ENCODE peak calls at places on chromosomes 1 and 21, in four cellular contexts. C is HepG2, Z is H1, P is GM12878. M is an unnamed sample. For H3K4me1, the result is how much of the 10 kb centered on the place peaks cover.

GRCh38 chr1:201896951-201897391 is 8.3 kb downstream of the SHISA4 start:
- DNase-seq in C (no peak), Z (no peak), P (no peak), M (no peak)

GRCh38 chr1:89546082-89546889 is 21.7 kb downstream of the LRRC8B start:
- DNase-seq in C (no peak), Z (no peak), P (no peak), M (no peak)

GRCh38 chr1:201353186-201353940 is 24.1 kb downstream of the TNNT2 start:
- DNase-seq in C (no peak), Z (no peak), P (no peak), M (no peak)

GRCh38 chr1:1891349-1892078 is 627 bp upstream of the GNB1 start:
- DNase-seq in C (peak), Z (no peak), P (no peak), M (no peak)

GRCh38 chr1:6854166-6854565 is 68.9 kb downstream of the CAMTA1 start:
- DNase-seq in C (no peak), Z (no peak), P (no peak), M (no peak)

GRCh38 chr1:3577711-3578432 is 33.4 kb downstream of the MEGF6 start:
- DNase-seq in C (no peak), Z (no peak), P (no peak), M (no peak)

GRCh38 chr1:111665527-111665926 is 45.9 kb downstream of the RAP1A start:
- DNase-seq in C (no peak), Z (no peak), P (no peak), M (no peak)

GRCh38 chr1:165403835-165404482 is 41.0 kb downstream of the RXRG start:
- DNase-seq in C (peak), Z (no peak), P (no peak), M (peak)

GRCh38 chr1:112509005-112509659 is 367 bp downstream of the WNT2B start:
- DNase-seq in C (no peak), Z (no peak), P (no peak), M (no peak)

GRCh38 chr1:33609739-33610138 is 137.3 kb downstream of the ZSCAN20 start:
- DNase-seq in C (no peak), Z (no peak), P (no peak), M (no peak)

GRCh38 chr21:36203603-36203889 is 46.9 kb downstream of the DOP1B start:
- DNase-seq in C (peak), Z (no peak), P (peak), M (no peak)

DNA sequence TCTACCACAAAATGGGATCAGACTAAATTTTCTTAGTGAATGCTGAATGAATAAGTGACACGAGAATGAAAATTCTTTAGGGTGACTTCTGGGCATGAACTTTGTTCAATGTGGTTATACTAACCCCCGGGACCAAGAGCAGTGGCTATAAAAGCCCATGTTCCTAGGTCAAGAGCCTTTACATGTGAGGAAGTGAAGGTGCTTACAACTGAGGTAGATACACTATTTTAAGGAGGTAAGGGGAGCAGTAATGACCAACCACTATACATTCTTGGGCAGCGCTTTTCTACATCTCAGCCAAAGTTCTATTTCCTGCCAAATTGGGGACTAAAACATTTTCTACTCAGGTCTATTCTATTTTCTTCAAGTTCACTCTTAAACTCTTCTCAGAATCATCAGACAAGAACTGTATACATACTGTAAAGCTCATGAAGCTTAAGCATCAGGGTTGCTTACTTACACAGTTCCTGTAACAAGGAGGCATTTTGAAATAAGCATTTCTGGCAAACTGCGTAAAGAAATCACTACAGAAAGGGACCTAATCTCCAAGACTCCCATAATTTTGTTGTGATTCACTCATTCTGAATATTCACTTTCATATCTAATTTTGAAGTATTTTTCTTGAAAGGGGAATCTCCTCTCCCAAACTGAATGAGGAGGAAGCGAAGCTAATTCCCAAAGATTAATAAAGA is 8.5 kb upstream of the ARHGAP29 start:
- DNase-seq in C (no peak), Z (no peak), P (no peak), M (no peak)
- H3K4me1 ChIP-seq in C (under half), Z (under half), P (under half), M (under half)

DNA sequence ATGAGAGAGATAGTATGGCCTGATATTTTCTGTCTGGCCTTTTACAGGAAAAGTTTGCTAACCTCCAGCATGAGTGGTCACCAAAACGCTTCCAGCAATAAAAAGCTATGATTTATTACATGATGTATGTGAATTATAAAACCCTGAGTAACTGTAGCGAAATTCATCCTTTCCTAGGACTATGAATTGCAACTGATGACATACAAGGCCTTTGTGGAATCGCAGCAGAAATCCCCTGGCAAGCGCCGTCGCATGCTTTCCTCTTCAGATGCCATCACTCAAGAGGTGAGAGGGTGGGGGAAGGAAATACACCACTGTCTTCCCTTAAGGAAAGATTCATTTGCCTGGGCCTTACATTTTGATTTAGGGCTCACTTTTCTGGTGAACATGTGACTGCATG is 117.9 kb downstream of the MACF1 start:
- DNase-seq in C (no peak), Z (no peak), P (no peak), M (no peak)
- H3K4me3 ChIP-seq in C (no peak), Z (no peak), P (no peak), M (no peak)

GRCh38 chr1:244865820-244866219 is 1.5 kb upstream of the HNRNPU start:
- DNase-seq in C (no peak), Z (no peak), P (no peak), M (no peak)
- TF ChIP-seq SUZ12 in C (no peak), Z (no peak), P (no peak), M (no peak)

GRCh38 chr21:37687001-37687400 is 229.3 kb downstream of the KCNJ6 start:
- DNase-seq in C (no peak), Z (no peak), P (no peak), M (no peak)
- H3K4me1 ChIP-seq in C (under half), Z (under half), P (under half), M (under half)

DNA sequence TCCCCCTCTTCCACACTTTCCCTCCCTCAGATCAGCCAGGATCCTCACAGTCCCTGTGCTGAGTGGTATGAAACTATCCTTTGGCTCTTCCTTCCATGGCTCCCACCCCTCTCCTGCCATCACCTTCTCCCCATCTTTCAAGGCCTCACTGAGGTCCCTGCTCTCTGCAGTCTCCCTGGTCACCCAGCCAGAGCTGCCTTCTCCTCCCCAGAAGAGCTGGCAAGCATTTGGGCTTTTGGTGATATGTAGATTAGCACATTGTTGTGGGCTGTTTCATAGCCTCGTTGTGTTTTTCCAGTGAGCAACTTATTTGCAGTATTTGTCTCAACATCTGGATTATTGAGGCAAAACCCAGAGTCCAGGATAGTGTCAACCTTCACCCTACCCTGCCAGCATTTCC is 2.2 kb downstream of the CSF1 start:
- DNase-seq in C (no peak), Z (no peak), P (no peak), M (no peak)
- H3K4me3 ChIP-seq in C (no peak), Z (no peak), P (peak), M (no peak)

GRCh38 chr1:234782821-234783220 is 172.8 kb upstream of the IRF2BP2 start:
- DNase-seq in C (no peak), Z (no peak), P (no peak), M (peak)

GRCh38 chr1:234780112-234780511 is 170.1 kb upstream of the IRF2BP2 start:
- DNase-seq in C (no peak), Z (no peak), P (no peak), M (no peak)

GRCh38 chr1:234780531-234781162 is 170.7 kb upstream of the IRF2BP2 start:
- DNase-seq in C (no peak), Z (no peak), P (no peak), M (no peak)

GRCh38 chr1:234782057-234782800 is 172.3 kb upstream of the IRF2BP2 start:
- DNase-seq in C (no peak), Z (no peak), P (no peak), M (no peak)

GRCh38 chr1:234781241-234782056 is 171.5 kb upstream of the IRF2BP2 start:
- DNase-seq in C (peak), Z (no peak), P (no peak), M (no peak)
- TF ChIP-seq SUZ12 in C (no peak), Z (no peak), P (no peak), M (no peak)

DNA sequence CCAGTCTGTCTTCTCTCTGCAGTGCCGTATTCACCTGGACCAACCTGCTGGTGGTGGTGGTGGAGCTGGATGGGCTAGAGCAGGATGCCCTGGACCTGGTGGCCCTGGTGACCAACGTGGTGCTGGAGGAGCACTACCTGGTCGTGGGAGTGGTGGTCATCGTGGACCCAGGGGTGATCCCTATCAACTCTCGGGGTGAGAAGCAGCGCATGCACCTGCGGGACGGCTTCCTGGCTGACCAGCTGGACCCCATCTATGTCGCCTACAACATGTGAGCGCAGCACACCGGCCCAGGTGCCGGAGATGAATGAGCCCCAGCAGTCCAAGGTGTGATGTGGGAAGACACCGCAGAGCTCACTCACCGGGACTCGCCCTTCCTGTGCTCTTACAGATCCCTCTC is 37.5 kb downstream of the S100B start:
- DNase-seq in C (no peak), Z (no peak), P (no peak), M (no peak)
- H3K4me1 ChIP-seq in C (under half), Z (under half), P (under half), M (under half)

DNA sequence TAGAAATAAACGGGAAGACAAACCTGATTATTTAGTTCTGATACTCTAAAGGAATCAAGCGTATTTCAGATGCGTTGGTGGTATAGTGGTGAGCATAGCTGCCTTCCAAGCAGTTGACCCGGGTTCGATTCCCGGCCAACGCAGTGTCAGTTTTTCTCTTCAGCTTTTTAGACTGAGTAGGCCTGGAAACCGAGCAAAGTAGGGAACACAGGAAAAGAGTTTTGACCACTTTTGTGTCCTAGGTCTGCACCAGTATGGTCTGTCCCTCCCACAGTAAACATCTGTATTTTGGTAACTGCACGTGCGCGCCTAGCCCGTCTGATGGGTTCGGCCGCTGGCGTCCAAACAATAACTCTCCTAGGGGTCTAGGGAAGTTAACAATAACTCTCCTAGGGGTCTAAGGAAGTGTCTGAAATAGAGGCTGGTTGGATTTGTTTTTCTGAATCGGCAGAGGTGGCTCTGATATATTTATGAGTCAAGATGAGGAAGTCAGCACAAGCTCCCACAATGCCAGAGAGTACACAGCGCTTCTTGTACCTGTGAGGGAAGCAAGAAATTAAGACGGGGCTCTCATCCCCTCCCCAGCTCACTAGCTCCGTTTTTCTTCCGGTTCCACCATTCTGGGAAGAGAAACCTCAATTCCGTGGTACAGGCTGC is 15.6 kb upstream of the HJV start:
- DNase-seq in C (peak), Z (no peak), P (peak), M (peak)
- H3K4me3 ChIP-seq in C (peak), Z (peak), P (peak), M (peak)

GRCh38 chr1:43285269-43285986 is at the start of gene C1orf210:
- DNase-seq in C (peak), Z (peak), P (no peak), M (no peak)
- TF ChIP-seq SUZ12 in C (no peak), Z (no peak), P (no peak), M (no peak)

GRCh38 chr1:36389960-36390359 is 4.2 kb upstream of the STK40 start:
- DNase-seq in C (no peak), Z (no peak), P (no peak), M (no peak)
- H3K4me1 ChIP-seq in C (under half), Z (under half), P (half or more), M (under half)

M was measured in NT2/D1.